ENCODE peak calls at places on chromosomes 11 and 22, in ten cellular contexts. E is H9, S is substantia nigra, Q is C1 segment of cervical spinal cord, Y is sigmoid colon, B is heart right ventricle, C is NCI-H748 treated with DMSO at 0.1 percent for 48 hours, X is skeletal muscle cell, R is cardiac septum, Z is left kidney. N is an unnamed sample.

GRCh38 chr11:117929568-117930207 is 486 bp upstream of the TMPRSS13 start:
- DNase-seq in R (peak; percentile 49), B (no peak), E (no peak), Y (no peak), Q (no peak), Z (no peak), C (no peak), S (no peak), X (no peak), N (no peak)

GRCh38 chr22:33848251-33848650 is 72.0 kb downstream of the LARGE1 start:
- DNase-seq in B (no peak), Y (no peak), Z (no peak), S (no peak), Q (no peak), E (no peak), C (no peak), R (no peak), X (no peak), N (no peak)

GRCh38 chr11:112693781-112694180 is 267.4 kb upstream of the NCAM1 start:
- DNase-seq in X (no peak), Z (no peak), S (no peak), C (no peak), Q (no peak), Y (no peak), B (no peak), R (no peak), E (no peak), N (no peak)

GRCh38 chr11:66015094-66015881 is 3.5 kb downstream of the CST6 start:
- DNase-seq in B (peak; percentile 32), R (peak; percentile 86), S (no peak), Q (no peak), E (no peak), Z (no peak), Y (no peak), C (no peak), X (no peak), N (no peak)

GRCh38 chr22:25749420-25750169 is 7.6 kb downstream of the MYO18B start:
- DNase-seq in Y (no peak), X (no peak), S (no peak), Z (no peak), R (no peak), B (no peak), E (no peak), C (no peak), Q (no peak), N (no peak)

GRCh38 chr22:17827466-17827865 is 53.2 kb upstream of the BID start:
- DNase-seq in B (no peak), Q (no peak), Y (no peak), C (no peak), X (no peak), S (no peak), Z (no peak), E (no peak), R (no peak), N (no peak)

GRCh38 chr22:28426346-28427132 is 253.1 kb downstream of the TTC28 start:
- DNase-seq in B (no peak), E (no peak), C (no peak), R (no peak), Z (no peak), Q (no peak), S (no peak), Y (no peak), X (no peak), N (no peak)

GRCh38 chr22:20009018-20009482 is 7.6 kb downstream of the ARVCF start:
- DNase-seq in Q (no peak), B (no peak), Y (no peak), R (no peak), Z (peak; percentile 49), E (no peak), C (no peak), S (no peak), X (no peak), N (no peak)

GRCh38 chr11:120090411-120090810 is 47.5 kb downstream of the TRIM29 start:
- DNase-seq in Q (no peak), X (no peak), Y (no peak), Z (no peak), E (no peak), S (no peak), R (no peak), B (no peak), C (no peak), N (no peak)

GRCh38 chr11:2382927-2383822 is 6.1 kb downstream of the CD81 start:
- DNase-seq in X (no peak), C (no peak), S (peak; percentile 25), Z (peak; percentile 22), Y (peak; percentile 92), R (peak; percentile 90), B (peak; percentile 88), Q (no peak), E (peak; percentile 64), N (no peak)

GRCh38 chr11:5625281-5625680 is 480 bp downstream of the TRIM34 start:
- DNase-seq in B (no peak), R (no peak), C (no peak), Y (no peak), X (no peak), Z (no peak), E (no peak), Q (no peak), S (no peak), N (no peak)

GRCh38 chr22:44185237-44186120 is 4.8 kb downstream of the PARVG start:
- DNase-seq in Z (no peak), R (no peak), Y (peak; percentile 48), B (no peak), Q (no peak), E (no peak), C (no peak), X (no peak), S (no peak), N (no peak)

GRCh38 chr11:1305063-1305495 is 4.4 kb downstream of the TOLLIP start:
- DNase-seq in E (peak; percentile 14), C (no peak), Q (no peak), X (no peak), Y (no peak), B (no peak), Z (peak; percentile 65), R (no peak), S (no peak), N (no peak)

GRCh38 chr11:28836285-28837081 is 728.3 kb downstream of the METTL15 start:
- DNase-seq in B (no peak), Z (peak; percentile 22), Y (no peak), C (no peak), X (peak; percentile 93), Q (no peak), S (no peak), R (no peak), E (no peak), N (peak; percentile 67)

GRCh38 chr11:43360361-43361032 is 1.8 kb downstream of the TTC17 start:
- DNase-seq in Y (no peak), B (no peak), Q (no peak), C (no peak), X (no peak), Z (peak; percentile 6), E (no peak), R (no peak), S (no peak), N (no peak)

GRCh38 chr11:76236092-76237026 is 30.1 kb upstream of the WNT11 start:
- DNase-seq in C (peak; percentile 24), B (no peak), Y (peak; percentile 86), R (no peak), X (no peak), E (peak; percentile 84), S (no peak), Q (no peak), Z (no peak), N (no peak)

GRCh38 chr11:100684101-100685065 is 2.7 kb upstream of the ARHGAP42 start:
- DNase-seq in Y (no peak), Z (no peak), B (no peak), R (no peak), E (no peak), C (no peak), X (no peak), S (no peak), Q (no peak), N (peak; percentile 67)

GRCh38 chr11:97460091-97460490 is 1070.3 kb downstream of the JRKL start:
- DNase-seq in B (no peak), Z (peak; percentile 5), R (no peak), E (no peak), C (no peak), X (no peak), Y (no peak), S (no peak), Q (no peak), N (no peak)

GRCh38 chr11:33649944-33650343 is 50.7 kb downstream of the C11orf91 start:
- DNase-seq in Y (no peak), R (no peak), B (no peak), S (no peak), E (no peak), C (no peak), Z (no peak), Q (no peak), X (no peak), N (no peak)

GRCh38 chr11:47837292-47837691 is 10.9 kb downstream of the NUP160 start:
- DNase-seq in X (no peak), S (no peak), R (no peak), B (no peak), C (no peak), E (no peak), Q (no peak), Z (no peak), Y (no peak), N (no peak)

GRCh38 chr22:46090631-46091201 is 59.6 kb upstream of the PPARA start:
- DNase-seq in S (no peak), C (no peak), Y (peak; percentile 74), Z (no peak), Q (no peak), R (no peak), X (no peak), E (no peak), B (no peak), N (no peak)

GRCh38 chr11:114293201-114293711 is 2.9 kb upstream of the NNMT start:
- DNase-seq in E (no peak), Z (no peak), B (no peak), R (no peak), C (no peak), S (no peak), Y (no peak), X (no peak), Q (no peak), N (no peak)

GRCh38 chr11:75398906-75399305 is 412 bp upstream of the RPS3 start:
- DNase-seq in B (no peak), S (no peak), X (no peak), C (no peak), E (no peak), Y (no peak), R (peak; percentile 63), Q (no peak), Z (no peak), N (no peak)

GRCh38 chr22:40432167-40432566 is 61.8 kb downstream of the SGSM3 start:
- DNase-seq in C (no peak), B (no peak), Z (no peak), Q (no peak), X (no peak), Y (no peak), E (no peak), S (no peak), R (no peak), N (no peak)

GRCh38 chr11:4480577-4481539 is 1.6 kb upstream of the OR52K1 start:
- DNase-seq in B (no peak), R (no peak), S (no peak), Q (no peak), Z (no peak), X (peak; percentile 8), E (no peak), Y (no peak), C (no peak), N (no peak)

GRCh38 chr11:40032331-40032730 is 1427.1 kb downstream of the LRRC4C start:
- DNase-seq in R (no peak), X (no peak), B (no peak), E (peak; percentile 30), Y (no peak), C (no peak), S (no peak), Q (no peak), Z (peak; percentile 24), N (no peak)

GRCh38 chr11:128305588-128305987 is 281.8 kb downstream of the ETS1 start:
- DNase-seq in X (no peak), E (no peak), Z (no peak), Y (no peak), R (no peak), Q (no peak), C (no peak), B (no peak), S (no peak), N (no peak)

N was measured in Panc1.